ENCODE peak calls at places on chromosomes 1 and 21, in seven cellular contexts. One of them, this sample, is unnamed. For H3K36me3, the result is how much of the 10 kb centered on the place peaks cover.

GRCh38 chr1:229347528-229347927 is 4.7 kb upstream of the CCSAP start:
- DNase-seq in left ventricle myocardium inferior: no peak
- DNase-seq in colonic mucosa: no peak
- DNase-seq in Peyer's patch: no peak
- DNase-seq in ovary: no peak
- DNase-seq in lower lobe of right lung: no peak
- DNase-seq in fibroblast of lung: no peak
- DNase-seq in this sample: no peak

GRCh38 chr1:92168657-92169056 is 49.1 kb upstream of the C1orf146 start:
- DNase-seq in fibroblast of lung: no peak
- DNase-seq in lower lobe of right lung: no peak
- DNase-seq in Peyer's patch: no peak
- DNase-seq in left ventricle myocardium inferior: no peak
- DNase-seq in colonic mucosa: no peak
- DNase-seq in ovary: no peak
- DNase-seq in this sample: no peak

GRCh38 chr1:99603699-99604595 is 42.0 kb upstream of the PALMD start:
- DNase-seq in Peyer's patch: no peak
- DNase-seq in lower lobe of right lung: no peak
- DNase-seq in ovary: no peak
- DNase-seq in left ventricle myocardium inferior: no peak
- DNase-seq in colonic mucosa: no peak
- DNase-seq in fibroblast of lung: peak
- DNase-seq in this sample: no peak

GRCh38 chr21:35578831-35579470 is 481.4 kb downstream of the SETD4 start:
- DNase-seq in Peyer's patch: no peak
- DNase-seq in fibroblast of lung: peak
- DNase-seq in ovary: no peak
- DNase-seq in lower lobe of right lung: no peak
- DNase-seq in colonic mucosa: no peak
- DNase-seq in left ventricle myocardium inferior: no peak
- DNase-seq in this sample: no peak

GRCh38 chr21:45873866-45874265 is 107.7 kb upstream of the COL6A1 start:
- DNase-seq in colonic mucosa: no peak
- DNase-seq in Peyer's patch: peak
- DNase-seq in fibroblast of lung: no peak
- DNase-seq in lower lobe of right lung: peak
- DNase-seq in ovary: no peak
- DNase-seq in left ventricle myocardium inferior: no peak
- DNase-seq in this sample: peak

GRCh38 chr21:38955495-38955894 is 149.8 kb downstream of the ETS2 start:
- DNase-seq in lower lobe of right lung: no peak
- DNase-seq in ovary: no peak
- DNase-seq in colonic mucosa: peak
- DNase-seq in left ventricle myocardium inferior: peak
- DNase-seq in fibroblast of lung: peak
- DNase-seq in Peyer's patch: peak
- DNase-seq in this sample: no peak

GRCh38 chr1:203593723-203594122 is 32.9 kb upstream of the ATP2B4 start:
- DNase-seq in fibroblast of lung: peak
- DNase-seq in ovary: no peak
- DNase-seq in left ventricle myocardium inferior: no peak
- DNase-seq in colonic mucosa: peak
- DNase-seq in lower lobe of right lung: no peak
- DNase-seq in Peyer's patch: peak
- DNase-seq in this sample: no peak

GRCh38 chr1:1573843-1574720 is 581 bp downstream of the SSU72 start:
- DNase-seq in fibroblast of lung: peak
- DNase-seq in left ventricle myocardium inferior: peak
- DNase-seq in lower lobe of right lung: peak
- DNase-seq in Peyer's patch: peak
- DNase-seq in ovary: peak
- DNase-seq in colonic mucosa: peak
- DNase-seq in this sample: peak

GRCh38 chr1:106754957-106755356 is 301.5 kb upstream of the PRMT6 start:
- DNase-seq in colonic mucosa: no peak
- DNase-seq in lower lobe of right lung: no peak
- DNase-seq in fibroblast of lung: peak
- DNase-seq in Peyer's patch: no peak
- DNase-seq in ovary: no peak
- DNase-seq in left ventricle myocardium inferior: no peak
- DNase-seq in this sample: no peak

GRCh38 chr1:160083968-160084770 is 2.8 kb downstream of the KCNJ9 start:
- DNase-seq in lower lobe of right lung: peak
- DNase-seq in fibroblast of lung: peak
- DNase-seq in colonic mucosa: peak
- DNase-seq in left ventricle myocardium inferior: peak
- DNase-seq in ovary: peak
- DNase-seq in Peyer's patch: peak
- DNase-seq in this sample: peak

GRCh38 chr1:155196103-155196892 is 11.4 kb downstream of the THBS3 start:
- DNase-seq in Peyer's patch: no peak
- DNase-seq in colonic mucosa: no peak
- DNase-seq in left ventricle myocardium inferior: no peak
- DNase-seq in fibroblast of lung: no peak
- DNase-seq in lower lobe of right lung: peak
- DNase-seq in ovary: no peak
- DNase-seq in this sample: no peak

GRCh38 chr1:192904438-192904895 is 95.6 kb downstream of the RGS2 start:
- DNase-seq in left ventricle myocardium inferior: no peak
- DNase-seq in fibroblast of lung: peak
- DNase-seq in ovary: peak
- DNase-seq in lower lobe of right lung: no peak
- DNase-seq in Peyer's patch: no peak
- DNase-seq in colonic mucosa: no peak
- DNase-seq in this sample: no peak

GRCh38 chr1:186884266-186884665 is 55.5 kb downstream of the PLA2G4A start:
- DNase-seq in left ventricle myocardium inferior: no peak
- DNase-seq in ovary: no peak
- DNase-seq in lower lobe of right lung: no peak
- DNase-seq in Peyer's patch: no peak
- DNase-seq in fibroblast of lung: no peak
- DNase-seq in colonic mucosa: no peak
- DNase-seq in this sample: no peak

GRCh38 chr1:186143521-186143920 is 231.5 kb downstream of the TPR start:
- DNase-seq in lower lobe of right lung: no peak
- DNase-seq in Peyer's patch: no peak
- DNase-seq in fibroblast of lung: no peak
- DNase-seq in colonic mucosa: no peak
- DNase-seq in left ventricle myocardium inferior: no peak
- DNase-seq in ovary: no peak
- DNase-seq in this sample: no peak

GRCh38 chr21:35578350-35578782 is 482.0 kb downstream of the SETD4 start:
- DNase-seq in left ventricle myocardium inferior: no peak
- DNase-seq in lower lobe of right lung: no peak
- DNase-seq in fibroblast of lung: peak
- DNase-seq in colonic mucosa: no peak
- DNase-seq in ovary: no peak
- DNase-seq in Peyer's patch: no peak
- DNase-seq in this sample: no peak

GRCh38 chr21:29376556-29376955 is 77.8 kb downstream of the BACH1 start:
- DNase-seq in ovary: peak
- DNase-seq in lower lobe of right lung: peak
- DNase-seq in colonic mucosa: peak
- DNase-seq in Peyer's patch: peak
- DNase-seq in left ventricle myocardium inferior: no peak
- DNase-seq in fibroblast of lung: peak
- DNase-seq in this sample: peak

GRCh38 chr1:51898090-51898734 is 19.7 kb upstream of the NRDC start:
- DNase-seq in colonic mucosa: no peak
- DNase-seq in ovary: no peak
- DNase-seq in Peyer's patch: no peak
- DNase-seq in lower lobe of right lung: no peak
- DNase-seq in left ventricle myocardium inferior: no peak
- DNase-seq in fibroblast of lung: peak
- DNase-seq in this sample: no peak

GRCh38 chr1:19073311-19074186 is 117.1 kb upstream of the IFFO2 start:
- DNase-seq in left ventricle myocardium inferior: peak
- DNase-seq in fibroblast of lung: no peak
- DNase-seq in ovary: no peak
- DNase-seq in Peyer's patch: no peak
- DNase-seq in colonic mucosa: no peak
- DNase-seq in lower lobe of right lung: peak
- DNase-seq in this sample: peak

GRCh38 chr1:222098382-222098781 is 356.5 kb upstream of the DUSP10 start:
- DNase-seq in fibroblast of lung: no peak
- DNase-seq in left ventricle myocardium inferior: no peak
- DNase-seq in colonic mucosa: no peak
- DNase-seq in Peyer's patch: no peak
- DNase-seq in lower lobe of right lung: no peak
- DNase-seq in ovary: no peak
- DNase-seq in this sample: no peak

GRCh38 chr1:41033272-41033671 is 11.7 kb upstream of the SLFNL1 start:
- DNase-seq in Peyer's patch: no peak
- DNase-seq in left ventricle myocardium inferior: no peak
- DNase-seq in fibroblast of lung: no peak
- DNase-seq in ovary: no peak
- DNase-seq in lower lobe of right lung: no peak
- DNase-seq in colonic mucosa: no peak
- DNase-seq in this sample: no peak

GRCh38 chr1:41032147-41032546 is 10.6 kb upstream of the SLFNL1 start:
- DNase-seq in ovary: no peak
- DNase-seq in lower lobe of right lung: no peak
- DNase-seq in fibroblast of lung: no peak
- DNase-seq in Peyer's patch: no peak
- DNase-seq in colonic mucosa: no peak
- DNase-seq in left ventricle myocardium inferior: no peak
- DNase-seq in this sample: no peak

GRCh38 chr1:41041866-41042265 is 20.3 kb upstream of the SLFNL1 start:
- DNase-seq in fibroblast of lung: no peak
- DNase-seq in left ventricle myocardium inferior: no peak
- DNase-seq in ovary: no peak
- DNase-seq in colonic mucosa: no peak
- DNase-seq in Peyer's patch: no peak
- DNase-seq in lower lobe of right lung: no peak
- DNase-seq in this sample: no peak

GRCh38 chr1:41038110-41038509 is 16.6 kb upstream of the SLFNL1 start:
- DNase-seq in lower lobe of right lung: no peak
- DNase-seq in left ventricle myocardium inferior: no peak
- DNase-seq in colonic mucosa: no peak
- DNase-seq in Peyer's patch: no peak
- DNase-seq in ovary: no peak
- DNase-seq in fibroblast of lung: peak
- DNase-seq in this sample: no peak

GRCh38 chr1:41037116-41037903 is 15.8 kb upstream of the SLFNL1 start:
- DNase-seq in left ventricle myocardium inferior: no peak
- DNase-seq in colonic mucosa: no peak
- DNase-seq in ovary: no peak
- DNase-seq in lower lobe of right lung: no peak
- DNase-seq in Peyer's patch: no peak
- DNase-seq in fibroblast of lung: no peak
- DNase-seq in this sample: no peak
- H3K36me3 ChIP-seq in left ventricle myocardium inferior: half or more
- H3K36me3 ChIP-seq in colonic mucosa: under half
- H3K36me3 ChIP-seq in ovary: under half
- H3K36me3 ChIP-seq in lower lobe of right lung: half or more
- H3K36me3 ChIP-seq in Peyer's patch: under half
- H3K36me3 ChIP-seq in fibroblast of lung: under half
- H3K36me3 ChIP-seq in this sample: under half

GRCh38 chr1:45658171-45658570 is 28.2 kb downstream of the GPBP1L1 start:
- DNase-seq in left ventricle myocardium inferior: no peak
- DNase-seq in fibroblast of lung: no peak
- DNase-seq in lower lobe of right lung: no peak
- DNase-seq in Peyer's patch: no peak
- DNase-seq in colonic mucosa: no peak
- DNase-seq in ovary: no peak
- DNase-seq in this sample: no peak

GRCh38 chr1:45659222-45659621 is 27.1 kb downstream of the GPBP1L1 start:
- DNase-seq in Peyer's patch: no peak
- DNase-seq in ovary: no peak
- DNase-seq in fibroblast of lung: no peak
- DNase-seq in lower lobe of right lung: no peak
- DNase-seq in colonic mucosa: no peak
- DNase-seq in left ventricle myocardium inferior: no peak
- DNase-seq in this sample: no peak

GRCh38 chr1:45656573-45657226 is 29.6 kb downstream of the GPBP1L1 start:
- DNase-seq in Peyer's patch: no peak
- DNase-seq in lower lobe of right lung: no peak
- DNase-seq in colonic mucosa: no peak
- DNase-seq in left ventricle myocardium inferior: no peak
- DNase-seq in fibroblast of lung: no peak
- DNase-seq in ovary: no peak
- DNase-seq in this sample: no peak

GRCh38 chr1:45660336-45660735 is 26.0 kb downstream of the GPBP1L1 start:
- DNase-seq in colonic mucosa: no peak
- DNase-seq in ovary: no peak
- DNase-seq in Peyer's patch: no peak
- DNase-seq in lower lobe of right lung: no peak
- DNase-seq in left ventricle myocardium inferior: no peak
- DNase-seq in fibroblast of lung: no peak
- DNase-seq in this sample: no peak

GRCh38 chr1:45654540-45655280 is 30.9 kb upstream of the CCDC17 start:
- DNase-seq in lower lobe of right lung: no peak
- DNase-seq in ovary: no peak
- DNase-seq in fibroblast of lung: peak
- DNase-seq in colonic mucosa: no peak
- DNase-seq in Peyer's patch: no peak
- DNase-seq in left ventricle myocardium inferior: no peak
- DNase-seq in this sample: no peak
- H3K36me3 ChIP-seq in lower lobe of right lung: half or more
- H3K36me3 ChIP-seq in ovary: under half
- H3K36me3 ChIP-seq in fibroblast of lung: under half
- H3K36me3 ChIP-seq in colonic mucosa: under half
- H3K36me3 ChIP-seq in Peyer's patch: under half
- H3K36me3 ChIP-seq in left ventricle myocardium inferior: half or more
- H3K36me3 ChIP-seq in this sample: half or more

DNA sequence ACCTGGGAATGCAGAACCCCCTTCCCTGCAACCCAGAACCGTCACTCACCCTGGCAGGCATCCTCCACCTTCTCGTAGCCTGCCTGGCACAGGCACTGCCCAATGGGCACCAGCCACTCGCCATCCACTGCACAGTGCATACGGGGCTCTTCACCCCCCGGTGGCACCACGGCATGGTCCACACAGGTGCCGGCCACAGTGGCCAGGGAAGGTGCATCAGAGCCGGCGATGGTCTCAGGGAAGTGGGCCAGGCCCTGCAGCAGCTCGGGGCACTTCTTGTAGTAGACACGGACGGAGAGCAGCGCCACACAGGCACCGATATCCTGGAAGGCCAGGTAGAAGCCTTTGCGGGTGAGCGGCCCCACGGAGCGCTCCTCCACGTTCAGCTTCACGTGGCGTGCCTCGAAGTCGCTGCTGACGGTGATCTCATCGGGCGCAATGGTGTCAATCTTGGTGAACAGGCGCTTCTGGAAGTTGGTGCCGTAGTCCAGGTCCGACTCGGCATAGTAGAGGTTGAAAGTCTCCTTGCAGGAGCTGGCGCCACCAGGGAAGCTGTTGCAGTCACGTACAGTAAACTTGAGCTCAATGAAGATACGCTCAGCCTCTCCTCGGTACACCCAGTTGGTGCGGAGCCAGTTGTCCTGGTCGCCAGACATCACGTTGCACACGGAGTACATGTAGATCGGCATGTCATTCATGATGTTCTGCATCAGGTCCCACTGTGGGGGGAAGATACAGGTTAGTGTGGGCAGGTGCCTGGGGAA is 7.4 kb downstream of the EPHA2 start:
- DNase-seq in fibroblast of lung: no peak
- DNase-seq in colonic mucosa: no peak
- DNase-seq in Peyer's patch: no peak
- DNase-seq in lower lobe of right lung: no peak
- DNase-seq in left ventricle myocardium inferior: no peak
- DNase-seq in ovary: no peak
- DNase-seq in this sample: no peak
- H3K36me3 ChIP-seq in fibroblast of lung: under half
- H3K36me3 ChIP-seq in colonic mucosa: under half
- H3K36me3 ChIP-seq in Peyer's patch: under half
- H3K36me3 ChIP-seq in lower lobe of right lung: under half
- H3K36me3 ChIP-seq in left ventricle myocardium inferior: under half
- H3K36me3 ChIP-seq in ovary: under half
- H3K36me3 ChIP-seq in this sample: under half

GRCh38 chr1:220160027-220160426 is 66.1 kb downstream of the IARS2 start:
- DNase-seq in fibroblast of lung: no peak
- DNase-seq in lower lobe of right lung: no peak
- DNase-seq in colonic mucosa: no peak
- DNase-seq in ovary: no peak
- DNase-seq in left ventricle myocardium inferior: no peak
- DNase-seq in Peyer's patch: no peak
- DNase-seq in this sample: no peak
- H3K36me3 ChIP-seq in fibroblast of lung: under half
- H3K36me3 ChIP-seq in lower lobe of right lung: half or more
- H3K36me3 ChIP-seq in colonic mucosa: under half
- H3K36me3 ChIP-seq in ovary: under half
- H3K36me3 ChIP-seq in left ventricle myocardium inferior: half or more
- H3K36me3 ChIP-seq in Peyer's patch: under half
- H3K36me3 ChIP-seq in this sample: under half